ENCODE peak calls at places on chromosomes 12 and 14, in six cellular contexts. B, O, X, F, G and S are unnamed samples.

GRCh38 chr14:39469094-39469710 is 37.0 kb upstream of the FBXO33 start:
- DNase-seq in F (no peak), O (no peak), X (peak; percentile 56), G (no peak), B (no peak), S (no peak)

GRCh38 chr12:39127401-39127800 is 222.0 kb upstream of the CPNE8 start:
- DNase-seq in G (no peak), O (no peak), F (no peak), X (no peak), B (peak; percentile 64), S (no peak)

GRCh38 chr14:99809864-99810854 is 16.9 kb downstream of the EML1 start:
- DNase-seq in O (no peak), F (no peak), G (no peak), X (no peak), B (no peak), S (no peak)

GRCh38 chr14:72980863-72981262 is 46.0 kb downstream of the ZFYVE1 start:
- DNase-seq in O (no peak), F (no peak), G (no peak), B (no peak), X (no peak), S (no peak)

GRCh38 chr12:77488041-77488620 is 342.6 kb upstream of the NAV3 start:
- DNase-seq in X (no peak), G (no peak), F (no peak), O (no peak), B (no peak), S (no peak)

GRCh38 chr12:16325426-16325825 is 22.0 kb upstream of the MGST1 start:
- DNase-seq in G (no peak), B (no peak), X (no peak), F (no peak), O (no peak), S (no peak)

GRCh38 chr12:69598174-69598753 is 12.4 kb downstream of the LRRC10 start:
- DNase-seq in F (no peak), G (no peak), O (no peak), B (no peak), X (no peak), S (no peak)

GRCh38 chr12:81800298-81801148 is 41.4 kb upstream of the PPFIA2 start:
- DNase-seq in G (no peak), O (no peak), B (no peak), F (no peak), X (no peak), S (no peak)

GRCh38 chr12:130787445-130788410 is 51.3 kb downstream of the STX2 start:
- DNase-seq in B (no peak), X (peak; percentile 73), F (no peak), O (no peak), G (no peak), S (no peak)

GRCh38 chr12:81211306-81211705 is 133.4 kb downstream of the ACSS3 start:
- DNase-seq in X (no peak), G (no peak), F (no peak), B (no peak), O (no peak), S (no peak)

GRCh38 chr14:22118894-22119477 is 445.4 kb upstream of the OR4E1 start:
- DNase-seq in O (no peak), X (no peak), F (no peak), G (no peak), B (no peak), S (no peak)

GRCh38 chr14:84686550-84686949 is 843.4 kb upstream of the FLRT2 start:
- DNase-seq in O (no peak), X (no peak), G (no peak), B (no peak), F (no peak), S (no peak)

GRCh38 chr14:59013672-59014298 is 174.7 kb upstream of the DAAM1 start:
- DNase-seq in B (no peak), G (no peak), X (no peak), F (no peak), O (no peak), S (no peak)

GRCh38 chr14:76904100-76904739 is 78.0 kb downstream of the LRRC74A start:
- DNase-seq in F (no peak), B (no peak), G (no peak), X (no peak), O (no peak), S (no peak)

GRCh38 chr12:46209914-46210834 is 58.7 kb downstream of the SLC38A1 start:
- DNase-seq in G (no peak), X (no peak), O (no peak), B (no peak), F (no peak), S (no peak)

GRCh38 chr12:130178291-130178690 is 16.0 kb downstream of the FZD10 start:
- DNase-seq in F (no peak), G (no peak), X (no peak), O (no peak), B (no peak), S (no peak)

GRCh38 chr14:44795725-44796124 is 166.0 kb downstream of the KLHL28 start:
- DNase-seq in B (no peak), X (no peak), O (no peak), F (no peak), G (no peak), S (no peak)

GRCh38 chr12:24404086-24404815 is 454.8 kb upstream of the SOX5 start:
- DNase-seq in O (no peak), X (no peak), B (no peak), G (no peak), F (no peak), S (no peak)

GRCh38 chr14:25049127-25049558 is 804 bp downstream of the STXBP6 start:
- DNase-seq in O (no peak), B (no peak), F (no peak), G (no peak), X (peak; percentile 76), S (no peak)

GRCh38 chr12:68792952-68793351 is 15.0 kb upstream of the MDM2 start:
- DNase-seq in X (peak; percentile 53), G (no peak), F (no peak), B (peak; percentile 59), O (peak; percentile 72), S (peak; percentile 56)

GRCh38 chr12:132156926-132157325 is 12.7 kb downstream of the NOC4L start:
- DNase-seq in G (no peak), F (no peak), B (no peak), X (no peak), O (no peak), S (no peak)

GRCh38 chr12:11970155-11970520 is 100.6 kb upstream of the BCL2L14 start:
- DNase-seq in X (no peak), B (no peak), G (no peak), F (no peak), O (no peak), S (no peak)

DNA sequence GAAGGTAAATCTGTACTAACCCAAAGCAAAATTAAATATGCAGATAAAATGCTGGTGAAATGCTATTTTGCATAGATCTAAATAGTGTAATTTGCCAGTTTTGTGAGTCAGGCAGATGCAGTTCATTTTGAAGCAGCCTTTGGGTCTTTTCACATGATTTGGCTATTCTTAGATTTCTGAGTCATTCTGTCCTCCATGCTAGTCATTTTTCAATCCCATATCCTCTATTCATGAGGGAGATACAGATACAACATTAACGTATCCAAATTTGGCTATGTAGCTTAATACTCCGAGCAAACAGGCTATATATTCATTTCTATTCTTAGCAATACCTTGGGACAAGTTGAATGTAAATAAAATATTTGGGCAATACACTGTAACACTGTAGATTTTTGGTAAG is 270.8 kb upstream of the PDE3A start:
- DNase-seq in G (no peak), X (no peak), F (no peak), O (no peak), B (no peak), S (no peak)
- TF ChIP-seq POLR2AphosphoS5 in G (no peak), X (no peak), F (no peak), O (no peak), B (no peak), S (no peak)

DNA sequence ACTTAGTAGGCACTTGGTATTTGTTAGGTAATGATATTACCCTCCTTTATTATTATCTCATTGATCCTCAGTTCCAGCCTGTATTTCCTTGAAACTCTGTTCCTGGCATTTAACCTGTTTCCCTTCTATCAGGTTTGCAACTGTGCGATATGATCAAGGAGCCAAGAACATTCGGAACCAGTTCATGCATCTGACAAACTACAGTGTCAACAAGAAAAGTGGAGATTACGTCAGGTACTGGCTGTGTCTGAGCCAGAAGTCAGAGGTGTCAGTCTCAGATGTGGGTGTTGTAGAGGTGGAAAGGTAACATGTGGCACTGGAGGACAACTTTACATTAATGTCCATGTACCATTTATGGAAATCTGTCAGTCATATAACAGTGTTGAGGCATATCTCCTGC is 56.7 kb downstream of the TTLL5 start:
- DNase-seq in X (no peak), O (no peak), B (no peak), F (no peak), G (no peak), S (no peak)
- TF ChIP-seq POLR2AphosphoS5 in X (no peak), O (no peak), B (no peak), F (no peak), G (no peak), S (no peak)

GRCh38 chr14:102516531-102517411 is 7.2 kb upstream of the ANKRD9 start:
- DNase-seq in G (no peak), F (no peak), X (peak; percentile 95), B (no peak), O (peak; percentile 78), S (peak; percentile 90)
- TF ChIP-seq POLR2AphosphoS5 in G (no peak), F (no peak), X (no peak), B (no peak), O (no peak), S (no peak)

GRCh38 chr12:113211160-113211559 is 10.1 kb upstream of the TPCN1 start:
- DNase-seq in B (no peak), X (no peak), O (no peak), G (no peak), F (no peak), S (no peak)

GRCh38 chr12:113207621-113208040 is 13.6 kb upstream of the TPCN1 start:
- DNase-seq in O (no peak), G (no peak), B (no peak), F (no peak), X (no peak), S (no peak)

GRCh38 chr12:113204806-113205205 is 16.5 kb upstream of the TPCN1 start:
- DNase-seq in X (no peak), G (no peak), F (no peak), O (peak; percentile 13), B (no peak), S (no peak)

GRCh38 chr12:113203852-113204760 is 17.2 kb upstream of the TPCN1 start:
- DNase-seq in B (no peak), G (peak; percentile 57), X (no peak), O (no peak), F (no peak), S (no peak)

DNA sequence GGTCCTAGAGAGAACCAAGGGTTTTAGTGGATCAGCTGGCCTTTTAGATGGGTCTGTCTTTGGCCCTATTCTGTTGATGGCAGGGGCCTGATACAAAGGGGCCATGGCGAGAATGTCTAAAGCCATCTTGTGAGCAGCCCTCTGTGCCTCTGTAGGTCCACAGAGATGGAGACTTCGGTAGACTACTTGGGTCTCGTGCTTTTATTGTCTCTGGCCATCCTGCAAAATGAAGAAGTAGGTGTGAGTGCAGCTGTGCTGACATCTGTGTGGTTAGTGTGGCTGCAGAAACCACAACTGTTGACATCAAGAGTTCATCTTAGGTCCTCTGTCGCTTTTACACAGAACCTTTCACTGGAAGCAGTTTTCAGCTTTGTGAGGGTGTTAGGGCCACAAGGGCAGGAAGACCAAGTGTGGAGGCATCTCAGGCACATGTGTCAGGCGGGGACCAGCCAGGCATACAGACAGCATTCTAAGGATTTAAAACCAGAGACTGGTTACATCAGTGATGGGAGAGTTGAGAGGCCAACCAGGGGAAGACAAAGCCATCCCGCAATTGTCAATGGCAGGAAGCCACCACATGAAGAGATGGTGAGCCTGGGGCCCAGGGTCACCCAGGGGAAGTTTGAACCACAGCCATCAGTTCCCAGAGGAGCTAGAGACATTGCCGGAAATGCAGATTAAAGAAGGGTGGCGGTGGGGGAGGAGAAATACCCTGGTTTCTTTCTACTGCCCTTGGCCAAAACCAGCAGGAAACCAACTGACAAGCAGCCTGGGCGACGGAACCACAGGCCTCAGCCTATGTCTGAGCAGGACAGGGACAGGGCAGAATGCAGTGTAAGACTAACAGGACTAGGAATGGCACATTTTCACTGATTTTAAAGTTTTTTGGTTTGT is 13.0 kb upstream of the TPCN1 start:
- DNase-seq in X (no peak), B (no peak), G (peak; percentile 91), F (no peak), O (no peak), S (peak; percentile 54)
- TF ChIP-seq POLR2AphosphoS5 in X (no peak), B (no peak), G (peak; percentile 95), F (no peak), O (no peak), S (peak; percentile 22)